ENCODE peak calls at places on chromosomes 7 and 10, in four cellular contexts. P is thoracic aorta, M is upper lobe of right lung, U is A673. N is an unnamed sample. For H3K27me3 and H3K36me3, the result is how much of the 10 kb centered on the place peaks cover.

GRCh38 chr10:3757250-3757637 is 27.8 kb downstream of the KLF6 start:
- DNase-seq in P (no peak), M (no peak), U (no peak), N (no peak)

GRCh38 chr10:48762104-48763042 is 77.7 kb downstream of the WDFY4 start:
- DNase-seq in U (no peak), M (no peak), P (no peak), N (no peak)

GRCh38 chr10:76117949-76118348 is 686.5 kb downstream of the LRMDA start:
- DNase-seq in U (no peak), M (no peak), P (no peak), N (no peak)

GRCh38 chr7:40095695-40096327 is 38.6 kb downstream of the MPLKIP start:
- DNase-seq in U (peak), M (no peak), P (no peak), N (peak)

GRCh38 chr7:67738958-67739357 is 742.3 kb downstream of the TYW1 start:
- DNase-seq in P (no peak), U (peak), M (no peak), N (no peak)

GRCh38 chr7:116788542-116789197 is 73.7 kb upstream of the CAPZA2 start:
- DNase-seq in U (no peak), P (no peak), M (no peak), N (no peak)

GRCh38 chr7:40463449-40463848 is 328.6 kb downstream of the SUGCT start:
- DNase-seq in U (no peak), P (no peak), M (no peak), N (no peak)

GRCh38 chr10:83991986-83992753 is 147.1 kb upstream of the GHITM start:
- DNase-seq in M (no peak), P (no peak), U (peak), N (peak)

GRCh38 chr10:98172073-98172472 is 37.6 kb downstream of the R3HCC1L start:
- DNase-seq in U (no peak), P (no peak), M (no peak), N (no peak)

GRCh38 chr7:37359180-37359579 is 89.5 kb downstream of the ELMO1 start:
- DNase-seq in P (no peak), U (no peak), M (no peak), N (no peak)

GRCh38 chr10:131786756-131787605 is 113.8 kb upstream of the PPP2R2D start:
- DNase-seq in P (no peak), U (peak), M (no peak), N (peak)

GRCh38 chr10:132788180-132788830 is 2.4 kb upstream of the NKX6-2 start:
- DNase-seq in M (no peak), U (no peak), P (no peak), N (peak)

GRCh38 chr7:136114966-136115762 is 138.0 kb upstream of the MTPN start:
- DNase-seq in U (peak), M (no peak), P (no peak), N (peak)

GRCh38 chr7:98051118-98051744 is 55.4 kb upstream of the LMTK2 start:
- DNase-seq in M (no peak), P (no peak), U (peak), N (peak)

GRCh38 chr7:132757778-132758177 is 181.5 kb upstream of the PLXNA4 start:
- DNase-seq in P (no peak), M (no peak), U (no peak), N (no peak)

GRCh38 chr10:13526952-13527863 is 1.6 kb downstream of the BEND7 start:
- DNase-seq in M (no peak), U (no peak), P (no peak), N (no peak)

GRCh38 chr10:13527864-13528137 is 1.0 kb downstream of the BEND7 start:
- DNase-seq in M (no peak), P (no peak), U (no peak), N (no peak)

GRCh38 chr10:13528138-13528874 is 508 bp downstream of the BEND7 start:
- DNase-seq in U (peak), P (no peak), M (peak), N (peak)

GRCh38 chr10:13529714-13529973 is 830 bp upstream of the BEND7 start:
- DNase-seq in P (no peak), U (no peak), M (no peak), N (no peak)

DNA sequence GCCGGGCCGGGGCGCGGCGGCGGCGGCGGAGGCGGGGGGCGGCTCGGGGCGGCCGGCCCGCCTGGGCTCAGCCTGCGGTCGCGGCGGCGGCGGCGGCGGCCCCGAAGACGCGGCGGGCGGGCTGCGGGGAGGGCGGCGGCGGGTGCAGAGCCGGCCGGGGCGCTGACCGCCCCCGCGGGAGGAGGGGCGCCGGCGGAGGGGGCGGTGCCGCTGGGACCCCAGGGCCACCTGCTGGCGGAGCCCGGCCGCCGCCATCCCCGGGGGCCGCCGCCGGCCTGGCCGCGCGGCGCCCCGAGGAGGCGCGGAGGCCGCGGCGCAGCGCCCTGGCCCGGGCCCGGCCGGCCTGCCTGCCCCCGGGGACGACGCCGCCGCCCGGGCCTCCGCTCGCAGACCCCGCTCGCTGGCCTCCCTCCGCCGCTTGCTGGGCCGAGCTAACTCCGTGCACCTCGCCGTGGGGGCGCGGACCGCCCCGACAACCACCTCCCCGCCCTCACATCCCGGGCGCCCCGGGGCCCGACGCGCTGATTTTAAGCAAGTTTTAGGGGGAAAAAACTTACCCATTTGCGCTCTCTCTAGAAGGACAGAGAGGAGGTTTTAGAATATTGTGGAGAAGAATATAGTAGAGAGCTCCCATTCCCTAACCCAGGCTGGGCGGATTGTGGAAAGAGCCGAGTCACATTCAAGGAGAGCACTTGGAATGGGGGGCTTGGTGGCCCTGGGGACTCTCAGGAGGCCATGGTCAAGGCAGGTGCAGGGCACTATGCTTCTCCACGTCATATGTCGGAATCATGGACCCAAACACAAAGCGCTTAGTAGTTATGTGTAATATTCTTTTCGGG is at the start of gene BEND7:
- DNase-seq in P (no peak), U (peak), M (peak), N (peak)
- H3K4me3 ChIP-seq in P (peak), U (peak), M (peak), N (peak)

GRCh38 chr7:5451391-5451790 is 27.8 kb upstream of the TNRC18 start:
- DNase-seq in P (no peak), U (no peak), M (no peak), N (peak)
- H3K27me3 ChIP-seq in P (under half), U (under half), M (under half), N (under half)

GRCh38 chr7:2840458-2840857 is 3.6 kb downstream of the GNA12 start:
- DNase-seq in U (no peak), M (no peak), P (no peak), N (no peak)
- H3K36me3 ChIP-seq in U (under half), M (under half), P (under half), N (under half)

GRCh38 chr10:114179148-114179547 is at the start of gene TDRD1:
- DNase-seq in P (no peak), M (no peak), U (no peak), N (peak)

GRCh38 chr10:114180937-114181336 is 1.8 kb downstream of the TDRD1 start:
- DNase-seq in P (no peak), M (no peak), U (no peak), N (no peak)

GRCh38 chr10:114176511-114176910 is 2.5 kb upstream of the CCDC186 start:
- DNase-seq in M (no peak), U (no peak), P (no peak), N (no peak)

GRCh38 chr10:114181971-114182370 is 2.8 kb downstream of the TDRD1 start:
- DNase-seq in P (no peak), M (peak), U (no peak), N (no peak)

DNA sequence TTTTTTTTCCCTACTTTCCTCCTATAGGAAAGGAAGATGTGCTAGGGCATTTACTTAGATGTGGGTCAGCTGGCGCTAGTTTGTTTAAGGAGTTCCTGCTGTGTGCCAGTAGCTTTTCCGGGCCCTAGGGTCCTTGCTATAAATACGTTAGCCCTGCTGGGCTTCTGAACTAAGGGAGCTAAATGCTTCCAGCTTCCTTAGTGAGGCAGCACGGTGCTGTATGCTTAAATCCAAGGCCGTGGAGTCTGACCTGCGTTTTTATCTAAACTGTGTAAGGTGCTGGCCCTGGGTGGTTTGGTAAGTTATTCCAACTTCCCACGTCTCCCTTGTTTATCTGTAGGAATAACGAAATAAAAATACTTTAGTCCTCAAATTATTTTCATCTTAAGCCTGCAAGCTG is 594 bp downstream of the TDRD1 start:
- DNase-seq in M (no peak), P (no peak), U (no peak), N (no peak)
- H3K4me3 ChIP-seq in M (no peak), P (no peak), U (no peak), N (no peak)

N was measured in H7.